ENCODE peak calls at places on chromosomes 3 and 15, in ten cellular contexts. B is choroid plexus epithelial cell; C is NCI-H146; V is Kasumi-1; M is central memory CD4-positive, alpha-beta T cell; I is NCI-H345; N is cerebellar cortex; K is bronchial epithelial cell; H is C1 segment of cervical spinal cord; L is anterior cingulate cortex. U is an unnamed sample.

GRCh38 chr3:46712191-46713047 is 5.2 kb downstream of the PRSS50 start:
- DNase-seq in B (no peak), C (no peak), V (no peak), M (no peak), I (no peak), N (no peak), K (no peak), H (no peak), L (no peak), U (peak; percentile 43)

GRCh38 chr3:9179826-9180763 is 69.4 kb downstream of the SRGAP3 start:
- DNase-seq in B (no peak), C (no peak), V (peak; percentile 83), M (no peak), I (no peak), N (no peak), K (no peak), H (no peak), L (no peak), U (no peak)

GRCh38 chr3:158352551-158352950 is 218.4 kb upstream of the MLF1 start:
- DNase-seq in B (peak; percentile 52), C (no peak), V (peak; percentile 94), M (no peak), I (no peak), N (no peak), K (no peak), H (no peak), L (no peak), U (no peak)

GRCh38 chr15:101306341-101307047 is 11.4 kb upstream of the SNRPA1 start:
- DNase-seq in B (no peak), C (no peak), V (no peak), M (no peak), I (no peak), N (no peak), K (no peak), H (no peak), L (no peak), U (no peak)

GRCh38 chr15:73941871-73942635 is 15.8 kb downstream of the LOXL1 start:
- DNase-seq in B (peak; percentile 37), C (no peak), V (no peak), M (no peak), I (no peak), N (no peak), K (no peak), H (no peak), L (no peak), U (no peak)

GRCh38 chr15:101100118-101100517 is 151.7 kb downstream of the CHSY1 start:
- DNase-seq in B (no peak), C (no peak), V (no peak), M (no peak), I (no peak), N (no peak), K (no peak), H (no peak), L (no peak), U (no peak)

GRCh38 chr3:3665961-3666640 is 133.1 kb upstream of the LRRN1 start:
- DNase-seq in B (no peak), C (no peak), V (no peak), M (no peak), I (no peak), N (peak; percentile 34), K (peak; percentile 17), H (no peak), L (no peak), U (no peak)

GRCh38 chr3:180804871-180805430 is 107.5 kb upstream of the FXR1 start:
- DNase-seq in B (peak; percentile 69), C (peak; percentile 93), V (no peak), M (no peak), I (peak; percentile 13), N (peak; percentile 49), K (peak; percentile 57), H (peak; percentile 8), L (no peak), U (no peak)

GRCh38 chr3:56753206-56753605 is 48.5 kb downstream of the ARHGEF3 start:
- DNase-seq in B (peak; percentile 49), C (no peak), V (no peak), M (no peak), I (no peak), N (no peak), K (peak; percentile 48), H (no peak), L (no peak), U (no peak)

GRCh38 chr15:71736286-71736947 is 73.9 kb upstream of the NR2E3 start:
- DNase-seq in B (no peak), C (no peak), V (no peak), M (no peak), I (no peak), N (no peak), K (no peak), H (no peak), L (no peak), U (no peak)

GRCh38 chr3:12615263-12615662 is 48.7 kb downstream of the RAF1 start:
- DNase-seq in B (no peak), C (no peak), V (no peak), M (no peak), I (no peak), N (no peak), K (no peak), H (no peak), L (no peak), U (no peak)

GRCh38 chr3:15602146-15602536 is 596 bp downstream of the BTD start:
- DNase-seq in B (no peak), C (no peak), V (no peak), M (no peak), I (no peak), N (no peak), K (no peak), H (no peak), L (no peak), U (no peak)

GRCh38 chr15:45481151-45481550 is 41.4 kb downstream of the SLC30A4 start:
- DNase-seq in B (no peak), C (peak; percentile 50), V (no peak), M (no peak), I (no peak), N (no peak), K (no peak), H (no peak), L (no peak), U (no peak)

GRCh38 chr3:102059145-102059943 is 210.0 kb downstream of the NFKBIZ start:
- DNase-seq in B (no peak), C (no peak), V (no peak), M (no peak), I (no peak), N (no peak), K (no peak), H (no peak), L (no peak), U (no peak)

GRCh38 chr3:126434264-126434590 is 39.5 kb downstream of the CFAP100 start:
- DNase-seq in B (no peak), C (no peak), V (no peak), M (no peak), I (no peak), N (no peak), K (no peak), H (no peak), L (no peak), U (no peak)

GRCh38 chr3:17372811-17373210 is 369.6 kb downstream of the TBC1D5 start:
- DNase-seq in B (peak; percentile 49), C (no peak), V (no peak), M (no peak), I (no peak), N (peak; percentile 11), K (peak; percentile 67), H (no peak), L (no peak), U (no peak)

GRCh38 chr3:10992017-10992945 is at the start of gene SLC6A1:
- DNase-seq in B (no peak), C (no peak), V (no peak), M (no peak), I (peak; percentile 17), N (no peak), K (no peak), H (peak; percentile 78), L (peak; percentile 67), U (no peak)

GRCh38 chr3:150960708-150961684 is 11.5 kb downstream of the CLRN1 start:
- DNase-seq in B (no peak), C (no peak), V (no peak), M (no peak), I (no peak), N (no peak), K (no peak), H (no peak), L (no peak), U (no peak)

GRCh38 chr15:89809787-89810148 is 4.9 kb downstream of the ANPEP start:
- DNase-seq in B (no peak), C (no peak), V (no peak), M (no peak), I (no peak), N (no peak), K (no peak), H (no peak), L (no peak), U (no peak)